ENCODE peak calls at places on chromosomes 6 and 20, in four cellular contexts. One of them, this sample, is unnamed.
A peak's percentile ranks its signal among the peaks of the same experiment; 100 is the strongest.

GRCh38 chr6:5937936-5938706 is 68.6 kb downstream of the NRN1 start:
- DNase-seq in aorta: no peak
- DNase-seq in spleen: no peak
- DNase-seq in small intestine: no peak
- DNase-seq in this sample: no peak

GRCh38 chr6:21187485-21187884 is 406.1 kb upstream of the SOX4 start:
- DNase-seq in aorta: no peak
- DNase-seq in spleen: no peak
- DNase-seq in small intestine: no peak
- DNase-seq in this sample: no peak

GRCh38 chr6:52697903-52698302 is 27.0 kb downstream of the TMEM14A start:
- DNase-seq in aorta: no peak
- DNase-seq in spleen: no peak
- DNase-seq in small intestine: no peak
- DNase-seq in this sample: no peak

GRCh38 chr20:36175016-36175415 is 20.5 kb downstream of the EPB41L1 start:
- DNase-seq in aorta: no peak
- DNase-seq in spleen: peak; percentile 45
- DNase-seq in small intestine: no peak
- DNase-seq in this sample: no peak

GRCh38 chr6:36505744-36506534 is 41.3 kb downstream of the STK38 start:
- DNase-seq in spleen: no peak
- DNase-seq in small intestine: no peak
- DNase-seq in aorta: no peak
- DNase-seq in this sample: no peak

GRCh38 chr6:20564777-20565176 is 30.5 kb downstream of the CDKAL1 start:
- DNase-seq in spleen: no peak
- DNase-seq in aorta: no peak
- DNase-seq in small intestine: peak; percentile 3
- DNase-seq in this sample: no peak

GRCh38 chr6:120681204-120681603 is 653.1 kb downstream of the TBC1D32 start:
- DNase-seq in aorta: no peak
- DNase-seq in spleen: no peak
- DNase-seq in small intestine: no peak
- DNase-seq in this sample: no peak

GRCh38 chr20:21096321-21097043 is 9.7 kb downstream of the LINC00237 start:
- DNase-seq in spleen: no peak
- DNase-seq in small intestine: peak; percentile 50
- DNase-seq in aorta: no peak
- DNase-seq in this sample: no peak

GRCh38 chr6:28922004-28922840 is 1.6 kb downstream of the TRIM27 start:
- DNase-seq in aorta: no peak
- DNase-seq in spleen: no peak
- DNase-seq in small intestine: peak; percentile 90
- DNase-seq in this sample: no peak

GRCh38 chr6:8085053-8085511 is 17.3 kb downstream of the EEF1E1 start:
- DNase-seq in aorta: no peak
- DNase-seq in small intestine: no peak
- DNase-seq in spleen: no peak
- DNase-seq in this sample: no peak

GRCh38 chr6:36674942-36675341 is 3.6 kb upstream of the CDKN1A start:
- DNase-seq in spleen: no peak
- DNase-seq in small intestine: no peak
- DNase-seq in aorta: no peak
- DNase-seq in this sample: no peak

GRCh38 chr20:32227316-32227715 is 19.6 kb downstream of the POFUT1 start:
- DNase-seq in small intestine: peak; percentile 49
- DNase-seq in spleen: no peak
- DNase-seq in aorta: no peak
- DNase-seq in this sample: no peak

GRCh38 chr6:15621203-15622044 is 41.4 kb downstream of the DTNBP1 start:
- DNase-seq in spleen: peak; percentile 88
- DNase-seq in aorta: no peak
- DNase-seq in small intestine: no peak
- DNase-seq in this sample: no peak

GRCh38 chr6:132190815-132191175 is 210.5 kb downstream of the MOXD1 start:
- DNase-seq in small intestine: no peak
- DNase-seq in aorta: no peak
- DNase-seq in spleen: no peak
- DNase-seq in this sample: no peak

GRCh38 chr6:36373368-36374009 is 14.0 kb downstream of the ETV7 start:
- DNase-seq in small intestine: no peak
- DNase-seq in aorta: peak; percentile 67
- DNase-seq in spleen: no peak
- DNase-seq in this sample: no peak

GRCh38 chr20:62362991-62363919 is 3.9 kb downstream of the LAMA5 start:
- DNase-seq in spleen: no peak
- DNase-seq in aorta: peak; percentile 76
- DNase-seq in small intestine: no peak
- DNase-seq in this sample: no peak

GRCh38 chr6:6005467-6006427 is 978 bp downstream of the NRN1 start:
- DNase-seq in spleen: no peak
- DNase-seq in aorta: no peak
- DNase-seq in small intestine: no peak
- DNase-seq in this sample: no peak

GRCh38 chr6:111047244-111047643 is 40.1 kb upstream of the SLC16A10 start:
- DNase-seq in small intestine: no peak
- DNase-seq in spleen: no peak
- DNase-seq in aorta: no peak
- DNase-seq in this sample: no peak

GRCh38 chr6:1146500-1146899 is 165.4 kb upstream of the FOXQ1 start:
- DNase-seq in aorta: no peak
- DNase-seq in spleen: no peak
- DNase-seq in small intestine: no peak
- DNase-seq in this sample: no peak

GRCh38 chr20:47351643-47352331 is 4.7 kb downstream of the ZMYND8 start:
- DNase-seq in spleen: peak; percentile 60
- DNase-seq in small intestine: peak; percentile 43
- DNase-seq in aorta: no peak
- DNase-seq in this sample: no peak

GRCh38 chr6:45818655-45819054 is 197.0 kb downstream of the CLIC5 start:
- DNase-seq in aorta: no peak
- DNase-seq in small intestine: no peak
- DNase-seq in spleen: no peak
- DNase-seq in this sample: no peak

GRCh38 chr20:16476032-16476431 is 97.2 kb downstream of the KIF16B start:
- DNase-seq in spleen: no peak
- DNase-seq in small intestine: peak; percentile 68
- DNase-seq in aorta: no peak
- DNase-seq in this sample: no peak

GRCh38 chr6:113187671-113188070 is 669.5 kb upstream of the MARCKS start:
- DNase-seq in aorta: no peak
- DNase-seq in small intestine: no peak
- DNase-seq in spleen: no peak
- DNase-seq in this sample: no peak

GRCh38 chr6:136593748-136594490 is 43.7 kb upstream of the MAP7 start:
- DNase-seq in small intestine: peak; percentile 32
- DNase-seq in spleen: no peak
- DNase-seq in aorta: no peak
- DNase-seq in this sample: peak; percentile 14

GRCh38 chr6:109474995-109475394 is 8.0 kb downstream of the ZBTB24 start:
- DNase-seq in small intestine: no peak
- DNase-seq in spleen: no peak
- DNase-seq in aorta: no peak
- DNase-seq in this sample: no peak

GRCh38 chr6:137845460-137845859 is 21.6 kb upstream of the TNFAIP3 start:
- DNase-seq in small intestine: no peak
- DNase-seq in spleen: no peak
- DNase-seq in aorta: no peak
- DNase-seq in this sample: no peak

GRCh38 chr6:52512199-52512598 is 64.7 kb downstream of the TRAM2 start:
- DNase-seq in aorta: peak; percentile 82
- DNase-seq in small intestine: no peak
- DNase-seq in spleen: no peak
- DNase-seq in this sample: no peak

GRCh38 chr20:23298155-23298554 is 52.4 kb upstream of the NXT1 start:
- DNase-seq in small intestine: no peak
- DNase-seq in aorta: no peak
- DNase-seq in spleen: no peak
- DNase-seq in this sample: no peak

GRCh38 chr6:100366419-100366818 is 98.3 kb downstream of the SIM1 start:
- DNase-seq in spleen: no peak
- DNase-seq in small intestine: no peak
- DNase-seq in aorta: no peak
- DNase-seq in this sample: no peak

GRCh38 chr20:46562373-46563169 is 12.1 kb upstream of the OCSTAMP start:
- DNase-seq in small intestine: peak; percentile 59
- DNase-seq in spleen: no peak
- DNase-seq in aorta: no peak
- DNase-seq in this sample: peak; percentile 82

GRCh38 chr6:133609404-133610270 is 279.3 kb upstream of the TCF21 start:
- DNase-seq in small intestine: no peak
- DNase-seq in spleen: no peak
- DNase-seq in aorta: no peak
- DNase-seq in this sample: no peak

GRCh38 chr6:151391021-151391470 is 313 bp downstream of the ZBTB2 start:
- DNase-seq in small intestine: peak; percentile 60
- DNase-seq in aorta: peak; percentile 96
- DNase-seq in spleen: peak; percentile 96
- DNase-seq in this sample: peak; percentile 57

GRCh38 chr20:17683218-17684076 is 1.4 kb upstream of the RRBP1 start:
- DNase-seq in aorta: no peak
- DNase-seq in small intestine: peak; percentile 51
- DNase-seq in spleen: no peak
- DNase-seq in this sample: no peak
- H3K4me3 ChIP-seq in aorta: no peak overlapping the region
- H3K4me3 ChIP-seq in small intestine: no peak overlapping the region
- H3K4me3 ChIP-seq in spleen: no peak overlapping the region
- H3K4me3 ChIP-seq in this sample: peak overlapping the region; percentile 72

DNA sequence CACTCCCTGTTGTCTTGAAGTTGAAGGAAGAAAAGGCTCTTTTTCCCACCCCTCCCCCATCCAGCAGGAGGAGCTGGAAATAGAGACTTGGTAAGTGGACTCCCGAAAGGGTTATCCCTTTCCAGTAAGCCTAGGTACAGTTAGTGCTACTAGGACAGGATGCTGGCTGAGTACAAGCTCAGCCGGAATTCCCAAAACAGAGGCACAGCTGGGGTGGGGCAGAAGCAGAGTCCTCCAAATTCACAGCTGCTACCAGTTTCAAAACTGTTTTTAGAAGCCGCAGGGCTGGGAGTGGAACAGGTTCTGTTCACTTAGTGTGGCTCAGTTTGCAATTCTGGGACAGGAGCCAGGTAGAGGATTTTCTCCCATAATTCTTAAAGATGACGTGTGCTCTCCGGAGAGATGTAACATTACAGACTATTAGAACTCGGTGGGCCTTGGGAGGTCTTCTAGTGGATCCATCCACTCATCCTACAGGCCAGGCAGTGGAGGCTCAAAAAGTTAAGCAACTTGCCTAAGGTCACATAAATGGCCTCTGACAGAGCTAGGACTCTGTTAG is 19.0 kb upstream of the UTRN start:
- DNase-seq in spleen: no peak
- DNase-seq in small intestine: no peak
- DNase-seq in aorta: peak; percentile 78
- DNase-seq in this sample: peak; percentile 13
- H3K27ac ChIP-seq in spleen: peak overlapping the region; percentile 39
- H3K27ac ChIP-seq in small intestine: peak overlapping the region; percentile 58
- H3K27ac ChIP-seq in aorta: no peak overlapping the region
- H3K27ac ChIP-seq in this sample: no peak overlapping the region

DNA sequence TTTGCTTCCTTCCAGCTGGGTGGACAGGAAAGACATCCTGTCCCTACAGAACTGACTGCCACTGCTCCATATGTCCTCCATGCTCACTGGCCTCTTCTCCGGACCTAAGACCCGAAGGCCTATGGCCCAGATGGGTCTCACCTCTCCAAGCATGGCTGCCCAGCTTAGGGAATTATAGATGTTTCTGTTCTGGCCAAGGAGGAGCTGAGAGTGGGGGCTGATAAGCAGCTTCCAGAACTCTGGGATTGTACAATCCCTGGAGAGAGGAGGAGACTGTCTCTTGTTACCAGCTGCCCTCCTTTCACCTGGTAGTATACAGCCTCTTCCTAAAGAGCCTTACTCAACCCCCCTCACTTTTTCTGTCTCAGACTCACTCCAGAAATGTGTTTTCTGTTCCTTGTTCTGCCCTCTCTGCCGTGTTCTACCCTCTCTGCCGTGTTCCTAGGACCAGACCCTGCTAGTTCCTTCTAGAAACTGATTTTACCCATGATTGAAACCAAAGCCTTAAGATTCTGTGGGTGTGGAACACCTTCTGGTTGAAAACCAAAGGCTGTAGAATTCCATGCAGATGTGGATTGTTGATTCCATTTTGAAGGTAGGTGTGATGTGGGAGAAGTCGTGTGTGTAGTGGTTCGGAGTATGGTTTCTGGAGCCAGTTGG is 28.7 kb downstream of the ANKS1A start:
- DNase-seq in small intestine: no peak
- DNase-seq in spleen: no peak
- DNase-seq in aorta: no peak
- DNase-seq in this sample: no peak
- H3K4me3 ChIP-seq in small intestine: no peak overlapping the region
- H3K4me3 ChIP-seq in spleen: no peak overlapping the region
- H3K4me3 ChIP-seq in aorta: no peak overlapping the region
- H3K4me3 ChIP-seq in this sample: no peak overlapping the region

DNA sequence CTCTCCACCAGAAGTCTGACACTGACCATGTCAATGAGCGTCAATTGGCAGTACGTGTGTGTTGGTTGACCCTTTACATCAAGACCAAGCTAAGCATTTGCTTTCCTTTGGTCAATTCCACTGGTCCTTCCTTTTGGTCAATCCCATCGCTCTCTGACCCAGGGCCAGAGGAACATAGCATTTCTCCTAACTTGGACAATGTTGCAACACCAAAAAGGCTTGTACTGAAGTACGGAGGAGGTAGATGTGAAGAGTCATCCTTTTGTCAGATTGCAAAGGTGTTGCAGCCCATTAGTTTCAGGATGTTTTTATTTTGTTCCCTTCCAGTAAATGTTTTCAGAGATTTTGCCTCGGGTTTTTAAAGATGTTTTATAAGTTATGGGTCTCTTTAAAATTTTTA is 24.6 kb downstream of the EDN1 start:
- DNase-seq in aorta: no peak
- DNase-seq in spleen: no peak
- DNase-seq in small intestine: no peak
- DNase-seq in this sample: no peak
- H3K27ac ChIP-seq in aorta: peak overlapping the region; percentile 57
- H3K27ac ChIP-seq in spleen: no peak overlapping the region
- H3K27ac ChIP-seq in small intestine: no peak overlapping the region
- H3K27ac ChIP-seq in this sample: no peak overlapping the region

GRCh38 chr20:49231461-49231860 is 12.2 kb downstream of the DDX27 start:
- DNase-seq in aorta: peak; percentile 42
- DNase-seq in small intestine: no peak
- DNase-seq in spleen: peak; percentile 14
- DNase-seq in this sample: no peak
- H3K4me3 ChIP-seq in aorta: no peak overlapping the region
- H3K4me3 ChIP-seq in small intestine: no peak overlapping the region
- H3K4me3 ChIP-seq in spleen: no peak overlapping the region
- H3K4me3 ChIP-seq in this sample: no peak overlapping the region

GRCh38 chr6:128161839-128162238 is 261.0 kb upstream of the THEMIS start:
- DNase-seq in small intestine: no peak
- DNase-seq in spleen: no peak
- DNase-seq in aorta: no peak
- DNase-seq in this sample: no peak
- H3K27ac ChIP-seq in small intestine: no peak overlapping the region
- H3K27ac ChIP-seq in spleen: no peak overlapping the region
- H3K27ac ChIP-seq in aorta: no peak overlapping the region
- H3K27ac ChIP-seq in this sample: no peak overlapping the region

This sample was measured in dorsolateral prefrontal cortex.